ENCODE peak calls at places on chromosomes 16 and 17, in six cellular contexts. V is iPS DF 6.9, X is PC-9, S is tibial nerve, R is heart right ventricle, K is SK-N-SH. T is an unnamed sample.

GRCh38 chr16:59046335-59046734 is 312.2 kb upstream of the GOT2 start:
- DNase-seq in V (no peak), X (no peak), S (no peak), R (no peak), K (no peak), T (no peak)

GRCh38 chr17:77332034-77332971 is 191.5 kb downstream of the SEC14L1 start:
- DNase-seq in V (no peak), X (peak; percentile 78), S (peak; percentile 12), R (peak; percentile 2), K (no peak), T (no peak)

GRCh38 chr17:1906622-1907021 is 76.8 kb downstream of the RPA1 start:
- DNase-seq in V (no peak), X (peak; percentile 48), S (no peak), R (no peak), K (no peak), T (no peak)

GRCh38 chr16:31042866-31043265 is 9.5 kb downstream of the STX4 start:
- DNase-seq in V (no peak), X (no peak), S (no peak), R (no peak), K (no peak), T (no peak)

GRCh38 chr17:42436401-42436800 is 13.3 kb upstream of the CAVIN1 start:
- DNase-seq in V (no peak), X (no peak), S (no peak), R (peak; percentile 78), K (no peak), T (peak; percentile 47)

GRCh38 chr16:2817496-2818277 is 650 bp downstream of the PRSS21 start:
- DNase-seq in V (no peak), X (no peak), S (no peak), R (no peak), K (no peak), T (no peak)

GRCh38 chr17:77728871-77729270 is 229.6 kb upstream of the TNRC6C start:
- DNase-seq in V (no peak), X (no peak), S (no peak), R (no peak), K (no peak), T (no peak)

GRCh38 chr17:51397361-51398127 is 137.2 kb downstream of the UTP18 start:
- DNase-seq in V (no peak), X (peak; percentile 44), S (no peak), R (no peak), K (no peak), T (no peak)

GRCh38 chr17:30530346-30531025 is 53.3 kb downstream of the GOSR1 start:
- DNase-seq in V (no peak), X (no peak), S (no peak), R (no peak), K (no peak), T (no peak)

GRCh38 chr17:5049314-5049819 is 14.1 kb upstream of the SLC52A1 start:
- DNase-seq in V (no peak), X (no peak), S (no peak), R (no peak), K (no peak), T (no peak)

GRCh38 chr17:72985882-72986720 is 106.4 kb downstream of the SLC39A11 start:
- DNase-seq in V (peak; percentile 80), X (no peak), S (peak; percentile 37), R (peak; percentile 70), K (peak; percentile 85), T (peak; percentile 79)

GRCh38 chr17:9173386-9173983 is 152.2 kb downstream of the NTN1 start:
- DNase-seq in V (no peak), X (no peak), S (no peak), R (no peak), K (no peak), T (no peak)

GRCh38 chr17:74185786-74186185 is 17.7 kb upstream of the RPL38 start:
- DNase-seq in V (no peak), X (no peak), S (no peak), R (no peak), K (no peak), T (no peak)

GRCh38 chr16:10852948-10853347 is 24.1 kb upstream of the CIITA start:
- DNase-seq in V (no peak), X (no peak), S (no peak), R (no peak), K (no peak), T (no peak)

GRCh38 chr16:30700491-30700890 is 1.5 kb downstream of the SRCAP start:
- DNase-seq in V (no peak), X (no peak), S (no peak), R (peak; percentile 57), K (peak; percentile 49), T (peak; percentile 82)

GRCh38 chr17:2849327-2849670 is 53.1 kb downstream of the RAP1GAP2 start:
- DNase-seq in V (no peak), X (no peak), S (no peak), R (no peak), K (peak; percentile 79), T (no peak)

GRCh38 chr17:81339502-81340296 is 44.6 kb upstream of the SLC38A10 start:
- DNase-seq in V (no peak), X (no peak), S (no peak), R (no peak), K (no peak), T (no peak)

GRCh38 chr17:28725166-28725659 is 820 bp downstream of the TLCD1 start:
- DNase-seq in V (no peak), X (peak; percentile 66), S (no peak), R (no peak), K (no peak), T (peak; percentile 33)

GRCh38 chr17:15268003-15268402 is 2.9 kb upstream of the PMP22 start:
- DNase-seq in V (no peak), X (no peak), S (no peak), R (no peak), K (no peak), T (no peak)

GRCh38 chr17:48571024-48571818 is 6.9 kb downstream of the HOXB4 start:
- DNase-seq in V (no peak), X (no peak), S (no peak), R (no peak), K (no peak), T (no peak)

GRCh38 chr16:64153718-64154117 is 968.1 kb downstream of the CDH11 start:
- DNase-seq in V (no peak), X (no peak), S (no peak), R (no peak), K (no peak), T (no peak)

GRCh38 chr17:55458977-55459376 is 37.3 kb upstream of the MMD start:
- DNase-seq in V (no peak), X (peak; percentile 89), S (no peak), R (no peak), K (no peak), T (no peak)

DNA sequence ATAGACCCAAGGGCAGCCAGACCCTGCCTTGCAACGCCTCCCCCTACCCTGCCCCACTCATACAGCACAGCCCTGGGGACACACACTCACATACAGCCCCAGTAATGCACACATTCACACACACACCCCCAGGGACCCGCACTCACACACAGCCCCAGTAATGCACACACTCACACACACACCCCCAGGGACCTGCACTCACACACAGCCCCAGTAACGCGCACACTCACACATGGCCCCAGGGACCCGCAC is 3.1 kb downstream of the CCDC102A start:
- DNase-seq in V (no peak), X (no peak), S (no peak), R (peak; percentile 5), K (no peak), T (no peak)
- H3K4me1 ChIP-seq in V (peaks cover 16% of the 10 kb centered on the region), X (no peaks in the 10 kb centered on the region), S (no peaks in the 10 kb centered on the region), R (peaks cover 48% of the 10 kb centered on the region), K (peaks cover 30% of the 10 kb centered on the region), T (peaks cover 5% of the 10 kb centered on the region)

GRCh38 chr17:3913531-3914318 is 2.5 kb downstream of the P2RX1 start:
- DNase-seq in V (peak; percentile 68), X (no peak), S (peak; percentile 69), R (peak; percentile 79), K (peak; percentile 91), T (peak; percentile 80)
- H3K27ac ChIP-seq in V (no peak overlapping the region), X (no peak overlapping the region), S (no peak overlapping the region), R (no peak overlapping the region), K (no peak overlapping the region), T (no peak overlapping the region)

DNA sequence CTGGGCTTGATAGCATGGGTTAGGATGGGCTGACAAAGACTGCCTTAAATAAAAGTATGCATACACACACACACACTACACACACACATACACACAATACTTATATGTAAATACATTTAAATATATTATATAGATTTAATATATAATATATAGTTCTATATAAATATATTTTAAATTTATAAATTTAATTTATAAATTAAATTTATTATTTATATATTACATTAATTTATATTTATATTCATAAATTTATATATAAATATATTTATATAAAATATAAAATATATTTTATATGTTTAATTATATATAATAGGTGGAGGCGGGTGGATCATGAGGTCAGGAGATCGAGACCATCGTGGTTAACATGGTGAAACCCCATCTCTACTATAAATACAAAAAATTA is 83.2 kb downstream of the CDH13 start:
- DNase-seq in V (no peak), X (no peak), S (no peak), R (no peak), K (no peak), T (no peak)
- H3K4me3 ChIP-seq in V (no peak overlapping the region), X (no peak overlapping the region), S (no peak overlapping the region), R (no peak overlapping the region), K (no peak overlapping the region), T (no peak overlapping the region)

GRCh38 chr17:17120716-17121115 is 78.5 kb downstream of the MPRIP start:
- DNase-seq in V (no peak), X (no peak), S (no peak), R (no peak), K (peak; percentile 57), T (no peak)
- H3K4me1 ChIP-seq in V (peaks cover 2% of the 10 kb centered on the region), X (peaks cover 9% of the 10 kb centered on the region), S (peaks cover 1% of the 10 kb centered on the region), R (peaks cover 90% of the 10 kb centered on the region), K (no peaks in the 10 kb centered on the region), T (peaks cover 45% of the 10 kb centered on the region)

DNA sequence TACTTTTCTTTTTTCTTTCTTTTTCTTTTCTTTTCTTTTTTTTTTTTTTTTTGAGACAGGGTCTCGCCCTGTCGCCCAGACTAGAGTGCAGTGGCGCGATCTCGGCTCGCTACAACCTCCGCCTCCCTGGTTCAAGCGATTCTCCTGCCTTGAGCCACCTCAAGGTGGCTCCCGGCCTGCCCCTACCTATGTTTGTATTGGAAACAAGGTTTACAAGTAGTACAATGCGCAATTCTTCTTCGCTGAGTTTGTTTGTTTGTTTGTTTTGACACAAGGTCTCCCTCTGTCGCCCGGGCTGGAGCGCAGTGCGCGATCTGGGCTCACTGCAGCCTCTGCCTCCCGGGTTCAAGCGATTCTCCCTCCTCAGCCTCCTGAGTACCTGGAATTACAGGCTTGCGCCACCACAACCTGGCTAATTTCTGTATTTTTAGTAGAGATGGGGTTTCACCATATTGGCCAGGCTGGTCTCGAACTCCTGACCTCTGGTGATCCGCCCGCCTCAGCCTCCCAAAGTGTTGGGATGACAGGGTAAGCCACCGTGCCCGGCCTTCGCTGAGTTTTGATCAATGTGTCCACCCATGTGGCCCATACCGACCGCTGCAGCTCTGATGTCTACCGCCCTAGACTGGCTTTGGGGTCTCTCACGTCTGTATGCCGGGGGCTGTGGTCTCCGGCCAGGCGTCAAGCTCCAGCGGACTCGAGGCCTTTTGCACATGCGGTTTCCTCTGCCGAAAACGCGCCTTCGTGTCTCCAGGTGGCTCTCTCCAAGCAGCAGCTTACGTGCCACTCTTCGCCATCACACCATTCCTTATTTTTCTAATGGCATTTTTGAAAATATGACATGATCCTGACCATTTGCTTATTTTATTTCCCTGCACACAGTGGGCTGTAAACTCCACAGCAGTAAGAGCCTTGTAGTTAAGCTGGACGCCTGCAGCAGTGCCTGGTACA is 1.1 kb upstream of the YBX2 start:
- DNase-seq in V (no peak), X (no peak), S (no peak), R (no peak), K (peak; percentile 14), T (no peak)
- H3K27ac ChIP-seq in V (no peak overlapping the region), X (no peak overlapping the region), S (no peak overlapping the region), R (peak overlapping the region; percentile 45), K (no peak overlapping the region), T (peak overlapping the region; percentile 71)

GRCh38 chr16:75110637-75111513 is 5.7 kb downstream of the LDHD start:
- DNase-seq in V (peak; percentile 75), X (peak; percentile 75), S (peak; percentile 87), R (peak; percentile 91), K (peak; percentile 91), T (peak; percentile 88)
- H3K4me3 ChIP-seq in V (no peak overlapping the region), X (no peak overlapping the region), S (peak overlapping the region; percentile 4), R (peak overlapping the region; percentile 31), K (peak overlapping the region; percentile 37), T (no peak overlapping the region)